ENCODE peak calls at places on chromosomes 12 and 14, in nine cellular contexts. S, N, K, Y, X, W, G, R and H are unnamed samples.
A peak's percentile ranks its signal among the peaks of the same experiment; 100 is the strongest.

GRCh38 chr14:75259510-75259855 is 19.1 kb upstream of the FOS start:
- DNase-seq in W (peak; percentile 69), S (no peak), K (no peak), R (no peak), Y (peak; percentile 62), N (peak; percentile 82), G (peak; percentile 62), X (peak; percentile 77), H (peak; percentile 10)

GRCh38 chr12:108457006-108457733 is 57.9 kb upstream of the FICD start:
- DNase-seq in N (peak; percentile 81), S (peak; percentile 81), Y (peak; percentile 13), K (no peak), W (peak; percentile 26), G (peak; percentile 66), X (peak; percentile 34), R (peak; percentile 45), H (peak; percentile 73)

GRCh38 chr14:67423424-67423823 is 11.5 kb upstream of the PLEK2 start:
- DNase-seq in R (no peak), W (no peak), Y (no peak), S (no peak), K (no peak), X (no peak), G (no peak), N (no peak), H (no peak)

GRCh38 chr14:106024983-106025604 is 498.7 kb downstream of the TMEM121 start:
- DNase-seq in W (no peak), S (no peak), G (no peak), Y (no peak), X (no peak), R (no peak), N (no peak), K (no peak), H (no peak)

GRCh38 chr14:80390911-80391310 is 179.6 kb upstream of the DIO2 start:
- DNase-seq in N (peak; percentile 51), R (peak; percentile 80), G (no peak), Y (peak; percentile 85), K (peak; percentile 82), X (peak; percentile 51), S (peak; percentile 31), W (peak; percentile 90), H (peak; percentile 97)

GRCh38 chr12:114799574-114800487 is 115.9 kb upstream of the TBX3 start:
- DNase-seq in R (no peak), W (peak; percentile 24), Y (no peak), G (peak; percentile 73), S (peak; percentile 71), K (no peak), X (peak; percentile 41), N (peak; percentile 32), H (no peak)

GRCh38 chr14:99265571-99265970 is 6.4 kb downstream of the BCL11B start:
- DNase-seq in N (no peak), K (no peak), X (no peak), R (no peak), S (no peak), W (no peak), Y (no peak), G (peak; percentile 81), H (no peak)

GRCh38 chr14:105014032-105014431 is 6.9 kb downstream of the CDCA4 start:
- DNase-seq in X (no peak), W (no peak), S (no peak), K (no peak), N (no peak), Y (no peak), R (no peak), G (peak; percentile 46), H (no peak)

GRCh38 chr12:62697893-62698292 is 231.3 kb downstream of the MON2 start:
- DNase-seq in Y (no peak), G (no peak), S (no peak), X (no peak), R (no peak), W (no peak), K (no peak), N (peak; percentile 49), H (no peak)

GRCh38 chr12:62693291-62694040 is 226.8 kb downstream of the MON2 start:
- DNase-seq in G (no peak), K (no peak), R (no peak), N (no peak), S (no peak), Y (peak; percentile 74), X (peak; percentile 49), W (peak; percentile 80), H (no peak)

GRCh38 chr12:62692884-62693283 is 226.3 kb downstream of the MON2 start:
- DNase-seq in S (no peak), G (no peak), N (peak; percentile 67), K (no peak), Y (peak; percentile 99), W (peak; percentile 99), X (peak; percentile 88), R (peak; percentile 28), H (no peak)

GRCh38 chr12:62694632-62695031 is 228.0 kb downstream of the MON2 start:
- DNase-seq in N (no peak), S (no peak), G (no peak), K (no peak), W (no peak), Y (no peak), X (no peak), R (no peak), H (no peak)

DNA sequence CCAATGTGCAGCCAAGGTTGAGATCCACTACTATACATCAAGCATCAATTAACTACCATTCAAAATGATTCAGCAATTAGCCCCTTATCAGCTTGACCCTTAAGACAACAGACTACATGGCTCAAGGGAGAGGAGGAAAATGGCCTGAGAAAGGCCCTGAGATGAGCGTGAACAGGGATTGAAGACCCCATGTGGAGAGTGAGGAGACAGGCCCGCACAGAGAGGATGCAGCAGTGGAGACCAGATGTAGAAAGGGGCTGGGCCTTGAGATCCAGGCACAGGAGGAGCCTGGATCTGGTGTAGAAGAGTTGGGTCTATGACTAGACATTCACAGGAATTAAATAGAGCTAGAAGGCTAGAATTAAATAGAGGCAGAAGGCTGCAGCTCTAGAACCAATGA is 229.1 kb downstream of the MON2 start:
- DNase-seq in S (no peak), Y (no peak), W (no peak), X (no peak), N (no peak), R (no peak), G (no peak), K (no peak), H (no peak)
- H3K4me2 ChIP-seq in S (no peak overlapping the region), Y (no peak overlapping the region), W (no peak overlapping the region), X (no peak overlapping the region), N (no peak overlapping the region), R (no peak overlapping the region), G (no peak overlapping the region), K (no peak overlapping the region), H (no peak overlapping the region)

GRCh38 chr12:100493371-100494012 is 19.8 kb downstream of the NR1H4 start:
- DNase-seq in G (no peak), N (no peak), X (no peak), K (no peak), R (no peak), W (no peak), S (no peak), Y (no peak), H (peak; percentile 21)

GRCh38 chr12:100498141-100498540 is 24.5 kb downstream of the NR1H4 start:
- DNase-seq in R (no peak), N (no peak), G (no peak), X (no peak), W (no peak), K (no peak), S (no peak), Y (no peak), H (no peak)

GRCh38 chr12:100491104-100491503 is 17.4 kb downstream of the NR1H4 start:
- DNase-seq in K (no peak), G (no peak), Y (no peak), S (no peak), W (no peak), N (no peak), X (no peak), R (no peak), H (no peak)

GRCh38 chr12:100497105-100497795 is 23.6 kb downstream of the NR1H4 start:
- DNase-seq in N (no peak), W (no peak), Y (no peak), G (no peak), X (no peak), R (no peak), K (no peak), S (no peak), H (no peak)

DNA sequence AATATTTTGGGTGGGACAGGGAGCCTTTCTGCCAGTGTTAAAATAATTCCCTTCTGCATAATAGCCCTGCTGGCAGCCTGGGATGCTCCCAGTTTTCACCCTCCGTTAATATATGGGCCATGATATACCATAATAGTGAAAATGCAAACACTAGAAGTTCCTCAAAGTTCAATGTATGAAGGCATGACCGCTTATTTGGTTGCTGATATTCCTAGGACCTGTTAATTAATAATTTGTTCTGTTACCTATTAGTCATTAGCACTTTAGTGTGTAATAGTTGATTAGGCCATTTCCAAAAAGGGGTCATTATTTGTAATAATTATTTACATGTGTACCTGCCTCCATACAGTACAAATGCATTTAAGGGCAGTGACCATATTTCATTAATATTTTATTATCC is 20.4 kb downstream of the NR1H4 start:
- DNase-seq in N (no peak), G (no peak), S (no peak), W (no peak), X (no peak), K (no peak), R (no peak), Y (no peak), H (no peak)
- H3K4me3 ChIP-seq in N (no peak overlapping the region), G (no peak overlapping the region), S (no peak overlapping the region), W (no peak overlapping the region), X (no peak overlapping the region), K (no peak overlapping the region), R (no peak overlapping the region), Y (no peak overlapping the region), H (no peak overlapping the region)

DNA sequence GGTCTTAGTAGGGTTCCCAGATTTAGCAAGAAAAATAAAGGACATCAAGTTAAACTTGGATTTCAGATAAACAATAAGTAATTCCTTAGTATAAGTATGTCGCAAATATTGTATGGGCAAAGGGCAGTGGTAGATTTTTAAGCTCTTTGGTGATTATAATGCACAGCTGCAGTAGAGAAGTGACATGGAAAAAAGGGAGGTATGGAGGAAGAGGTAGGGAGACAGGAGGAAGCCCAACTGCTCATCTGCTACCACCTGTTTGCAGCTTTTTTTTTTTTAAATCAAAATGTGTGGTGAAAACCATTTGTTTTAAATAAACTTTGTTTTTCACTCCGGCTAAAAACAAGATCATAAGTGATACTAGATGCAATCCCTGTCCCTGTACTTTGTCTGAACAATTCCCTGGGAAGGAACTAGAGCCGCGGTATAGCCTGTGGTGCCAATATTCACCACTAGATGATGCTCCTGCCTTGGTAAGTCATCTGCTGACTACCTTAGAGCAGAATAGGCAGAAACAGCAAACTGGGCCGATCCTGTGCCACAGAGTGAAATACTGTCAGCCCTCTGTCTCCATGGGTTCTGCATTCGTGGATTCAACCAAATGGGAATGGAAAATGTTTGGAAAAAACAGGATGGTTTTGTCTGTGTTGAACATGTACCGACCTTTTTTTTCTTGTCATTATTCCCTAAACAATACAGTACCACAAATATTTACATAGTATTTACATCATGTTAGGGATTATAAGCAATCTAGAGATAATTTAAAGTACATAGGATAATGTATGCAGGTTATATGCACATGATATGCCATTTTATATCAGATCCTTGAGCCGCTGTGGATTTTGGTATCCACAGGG is 62.4 kb upstream of the PLBD1 start:
- DNase-seq in X (peak; percentile 62), G (peak; percentile 50), N (peak; percentile 78), S (peak; percentile 79), R (peak; percentile 56), K (peak; percentile 32), Y (peak; percentile 41), W (peak; percentile 56), H (peak; percentile 76)
- H2AFZ ChIP-seq in X (peak overlapping the region; percentile 19), G (no peak overlapping the region), N (peak overlapping the region; percentile 3), S (peak overlapping the region; percentile 9), R (no peak overlapping the region), K (no peak overlapping the region), Y (no peak overlapping the region), W (no peak overlapping the region), H (no peak overlapping the region)

GRCh38 chr14:97218336-97218712 is 421.1 kb downstream of the VRK1 start:
- DNase-seq in W (no peak), Y (no peak), S (peak; percentile 40), X (no peak), K (no peak), N (no peak), R (no peak), G (no peak), H (no peak)

GRCh38 chr14:97221572-97221971 is 424.4 kb downstream of the VRK1 start:
- DNase-seq in K (no peak), S (no peak), X (no peak), R (no peak), Y (no peak), N (no peak), G (no peak), W (no peak), H (no peak)

GRCh38 chr14:97217094-97217885 is 420.1 kb downstream of the VRK1 start:
- DNase-seq in R (no peak), K (no peak), X (no peak), N (no peak), W (no peak), Y (no peak), G (peak; percentile 54), S (no peak), H (no peak)

GRCh38 chr14:97218713-97219355 is 421.7 kb downstream of the VRK1 start:
- DNase-seq in K (no peak), G (peak; percentile 71), W (peak; percentile 9), R (no peak), N (peak; percentile 12), X (no peak), Y (peak; percentile 0), S (peak; percentile 79), H (no peak)

GRCh38 chr14:97219356-97220017 is 422.3 kb downstream of the VRK1 start:
- DNase-seq in X (no peak), G (no peak), R (no peak), W (no peak), K (no peak), N (no peak), Y (no peak), S (no peak), H (no peak)
- H3K4me2 ChIP-seq in X (no peak overlapping the region), G (peak overlapping the region; percentile 76), R (no peak overlapping the region), W (no peak overlapping the region), K (peak overlapping the region; percentile 86), N (peak overlapping the region; percentile 78), Y (peak overlapping the region; percentile 89), S (peak overlapping the region; percentile 88), H (no peak overlapping the region)